ENCODE peak calls at places on chromosomes 12 and 14, in five cellular contexts. N is CD8-positive, alpha-beta memory T cell; W is ovary; U is psoas muscle; M is body of pancreas. G is an unnamed sample. For H3K4me1, the result is how much of the 10 kb centered on the place peaks cover.

GRCh38 chr12:100553851-100554404 is 19.6 kb upstream of the GAS2L3 start:
- DNase-seq in U (no peak), N (no peak), W (peak), M (no peak), G (no peak)

GRCh38 chr14:104473244-104473565 is 106.4 kb upstream of the C14orf180 start:
- DNase-seq in M (no peak), U (no peak), N (no peak), W (no peak), G (no peak)

GRCh38 chr12:75781532-75782046 is 250.0 kb downstream of the PHLDA1 start:
- DNase-seq in W (no peak), U (no peak), M (no peak), N (no peak), G (no peak)

GRCh38 chr12:101670007-101670671 is 27.3 kb upstream of the CHPT1 start:
- DNase-seq in W (no peak), M (peak), U (peak), N (peak), G (no peak)

GRCh38 chr12:12398026-12398859 is 41.4 kb downstream of the BORCS5 start:
- DNase-seq in N (no peak), M (peak), W (peak), U (peak), G (peak)

GRCh38 chr12:120115692-120116442 is 686 bp downstream of the RAB35 start:
- DNase-seq in U (no peak), W (peak), N (no peak), M (peak), G (no peak)

GRCh38 chr12:26182377-26182776 is 13.0 kb upstream of the SSPN start:
- DNase-seq in M (no peak), N (no peak), W (no peak), U (no peak), G (no peak)

GRCh38 chr12:90174198-90174510 is 465.5 kb upstream of the ATP2B1 start:
- DNase-seq in W (no peak), U (no peak), M (no peak), N (no peak), G (no peak)

GRCh38 chr12:91274886-91275285 is 92.3 kb upstream of the DCN start:
- DNase-seq in N (no peak), M (no peak), W (no peak), U (no peak), G (no peak)

GRCh38 chr14:53538316-53538851 is 385.3 kb upstream of the DDHD1 start:
- DNase-seq in U (no peak), W (no peak), N (no peak), M (no peak), G (no peak)

GRCh38 chr12:94263905-94264655 is 115.7 kb downstream of the PLXNC1 start:
- DNase-seq in M (no peak), N (no peak), W (no peak), U (no peak), G (no peak)

GRCh38 chr12:32125455-32126084 is 18.9 kb downstream of the BICD1 start:
- DNase-seq in U (no peak), M (no peak), W (no peak), N (no peak), G (no peak)

GRCh38 chr12:48980953-48981756 is 3.0 kb downstream of the WNT1 start:
- DNase-seq in M (no peak), W (no peak), U (no peak), N (peak), G (no peak)

GRCh38 chr12:70692681-70693288 is 55.6 kb upstream of the PTPRB start:
- DNase-seq in M (no peak), N (no peak), W (no peak), U (no peak), G (no peak)

GRCh38 chr12:14972816-14973215 is at the start of gene PDE6H:
- DNase-seq in W (no peak), U (no peak), N (no peak), M (no peak), G (no peak)

GRCh38 chr12:113413488-113413939 is 8.7 kb upstream of the SDSL start:
- DNase-seq in M (no peak), W (no peak), U (no peak), N (no peak), G (no peak)

GRCh38 chr14:104393199-104393897 is 186.2 kb upstream of the C14orf180 start:
- DNase-seq in N (peak), W (no peak), M (no peak), U (no peak), G (peak)

GRCh38 chr14:64788706-64789105 is 84.5 kb downstream of the PLEKHG3 start:
- DNase-seq in N (no peak), M (no peak), U (no peak), W (no peak), G (no peak)

GRCh38 chr12:47139010-47139681 is 59.4 kb upstream of the AMIGO2 start:
- DNase-seq in W (no peak), M (no peak), N (no peak), U (no peak), G (no peak)

GRCh38 chr14:97446087-97446486 is 648.9 kb downstream of the VRK1 start:
- DNase-seq in N (no peak), U (no peak), W (no peak), M (no peak), G (no peak)

GRCh38 chr12:31620311-31620710 is 29.4 kb upstream of the DENND5B start:
- DNase-seq in U (no peak), W (no peak), M (no peak), N (no peak), G (no peak)

GRCh38 chr12:95118788-95119179 is 45.4 kb upstream of the NR2C1 start:
- DNase-seq in U (no peak), N (no peak), M (no peak), W (no peak), G (no peak)

GRCh38 chr14:23227566-23227965 is 10.2 kb upstream of the RNF212B start:
- DNase-seq in M (no peak), W (no peak), N (no peak), U (no peak), G (no peak)

GRCh38 chr14:72714871-72715214 is 179.1 kb downstream of the DPF3 start:
- DNase-seq in W (no peak), N (no peak), U (peak), M (no peak), G (peak)

GRCh38 chr12:58917699-58918334 is 2.5 kb downstream of the LRIG3 start:
- DNase-seq in N (no peak), M (no peak), W (no peak), U (no peak), G (no peak)

GRCh38 chr14:22882529-22883190 is 362 bp upstream of the REM2 start:
- DNase-seq in W (peak), N (peak), M (peak), U (no peak), G (no peak)

DNA sequence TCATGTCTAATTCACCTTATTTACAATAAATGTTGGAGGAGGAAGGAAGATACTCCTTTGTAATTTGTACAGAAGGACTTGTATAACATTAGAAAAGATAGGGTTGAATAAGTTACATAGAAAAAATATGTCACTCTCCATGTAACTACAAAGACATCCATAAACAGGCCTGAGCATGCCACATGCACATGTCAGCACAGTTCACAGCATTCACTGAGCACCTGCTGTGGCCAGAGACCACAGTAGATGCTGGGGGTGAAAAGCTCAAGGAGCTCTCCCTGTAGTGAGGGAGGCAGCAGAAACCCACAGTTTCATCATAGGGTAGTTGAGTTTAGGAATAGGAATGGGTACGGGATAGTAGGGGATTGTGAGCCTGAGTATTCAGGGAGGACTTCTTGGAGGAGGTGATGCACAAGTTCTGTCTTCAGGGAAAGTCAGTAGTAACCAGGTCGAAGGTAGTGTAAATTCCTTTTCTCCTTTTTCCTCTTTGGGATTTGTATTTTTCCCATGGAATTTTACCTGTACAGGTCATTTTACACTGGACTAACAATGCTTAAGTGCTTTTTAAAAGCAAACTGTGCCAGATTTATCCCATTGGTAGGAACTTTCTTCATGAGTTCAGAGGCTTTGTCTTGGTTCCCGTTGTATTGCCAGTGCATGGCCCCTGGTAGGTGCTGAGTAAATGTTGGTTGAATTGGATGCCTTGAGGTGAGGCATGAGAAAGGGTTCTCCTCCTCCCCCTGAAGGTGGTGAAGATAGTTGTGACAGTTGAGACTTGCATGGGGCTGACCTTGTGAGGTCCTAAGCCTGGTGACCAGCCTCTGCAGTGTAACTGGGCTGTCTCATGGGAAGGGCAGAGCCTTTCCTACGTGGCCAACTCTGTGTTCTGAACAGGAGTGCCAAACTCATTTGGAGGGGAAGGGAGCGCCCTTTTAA is 20.2 kb downstream of the PRKCH start:
- DNase-seq in M (no peak), N (peak), W (no peak), U (no peak), G (no peak)
- H3K27ac ChIP-seq in M (no peak), N (peak), W (no peak), U (no peak), G (peak)

DNA sequence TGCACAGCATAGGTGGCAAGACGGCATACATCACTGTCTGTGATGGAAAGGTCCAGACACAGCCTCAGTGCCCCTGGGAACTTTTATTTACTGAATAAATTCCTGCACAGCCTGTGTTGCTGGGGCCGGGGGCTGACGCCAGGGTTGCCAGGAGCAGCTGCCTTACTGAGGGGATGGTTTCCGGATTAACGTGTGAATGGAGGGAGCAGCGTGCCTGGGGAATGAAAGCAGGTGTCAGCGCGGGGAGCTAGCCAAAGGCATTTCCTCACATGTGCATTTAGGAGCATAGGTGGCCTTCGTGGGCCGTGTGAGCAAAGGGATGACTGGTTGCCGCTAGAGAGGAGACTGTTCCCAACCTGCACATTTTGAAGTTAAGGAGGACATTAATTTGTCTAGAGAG is 41.6 kb downstream of the SFSWAP start:
- DNase-seq in M (no peak), N (no peak), W (no peak), U (no peak), G (no peak)
- H3K4me1 ChIP-seq in M (under half), N (under half), W (under half), U (under half), G (under half)

GRCh38 chr12:6980075-6980474 is 9.4 kb downstream of the EMG1 start:
- DNase-seq in W (no peak), N (no peak), M (no peak), U (no peak), G (no peak)
- H3K27ac ChIP-seq in W (no peak), N (no peak), M (no peak), U (no peak), G (peak)

GRCh38 chr12:118374126-118374725 is 1.5 kb upstream of the TAOK3 start:
- DNase-seq in W (no peak), U (no peak), N (no peak), M (no peak), G (no peak)
- H3K4me1 ChIP-seq in W (under half), U (under half), N (under half), M (under half), G (under half)

DNA sequence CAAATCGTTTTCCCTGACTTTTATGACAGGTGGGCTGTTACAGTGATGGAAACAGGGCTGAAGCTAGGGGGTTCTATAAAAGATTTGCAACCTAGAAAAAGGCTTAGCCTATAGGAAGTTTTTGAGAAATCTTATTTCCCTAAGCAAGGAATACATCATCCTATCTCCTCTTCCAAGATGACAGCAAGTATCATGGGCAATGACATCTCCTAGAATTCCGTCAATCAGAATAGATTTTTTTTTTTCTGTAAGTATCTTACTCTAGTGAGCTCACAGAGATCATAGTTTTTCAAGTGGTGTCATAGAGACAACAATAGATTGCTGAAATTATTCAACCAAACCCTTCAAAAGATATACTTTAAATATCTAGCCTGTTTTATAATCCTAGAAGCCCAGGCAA is 108.8 kb downstream of the MYF5 start:
- DNase-seq in W (no peak), M (no peak), N (no peak), U (no peak), G (no peak)
- H3K27ac ChIP-seq in W (no peak), M (no peak), N (no peak), U (no peak), G (no peak)

GRCh38 chr12:132500137-132500855 is 10.3 kb downstream of the FBRSL1 start:
- DNase-seq in U (no peak), W (no peak), M (no peak), N (no peak), G (no peak)
- H3K4me1 ChIP-seq in U (half or more), W (under half), M (half or more), N (half or more), G (half or more)

DNA sequence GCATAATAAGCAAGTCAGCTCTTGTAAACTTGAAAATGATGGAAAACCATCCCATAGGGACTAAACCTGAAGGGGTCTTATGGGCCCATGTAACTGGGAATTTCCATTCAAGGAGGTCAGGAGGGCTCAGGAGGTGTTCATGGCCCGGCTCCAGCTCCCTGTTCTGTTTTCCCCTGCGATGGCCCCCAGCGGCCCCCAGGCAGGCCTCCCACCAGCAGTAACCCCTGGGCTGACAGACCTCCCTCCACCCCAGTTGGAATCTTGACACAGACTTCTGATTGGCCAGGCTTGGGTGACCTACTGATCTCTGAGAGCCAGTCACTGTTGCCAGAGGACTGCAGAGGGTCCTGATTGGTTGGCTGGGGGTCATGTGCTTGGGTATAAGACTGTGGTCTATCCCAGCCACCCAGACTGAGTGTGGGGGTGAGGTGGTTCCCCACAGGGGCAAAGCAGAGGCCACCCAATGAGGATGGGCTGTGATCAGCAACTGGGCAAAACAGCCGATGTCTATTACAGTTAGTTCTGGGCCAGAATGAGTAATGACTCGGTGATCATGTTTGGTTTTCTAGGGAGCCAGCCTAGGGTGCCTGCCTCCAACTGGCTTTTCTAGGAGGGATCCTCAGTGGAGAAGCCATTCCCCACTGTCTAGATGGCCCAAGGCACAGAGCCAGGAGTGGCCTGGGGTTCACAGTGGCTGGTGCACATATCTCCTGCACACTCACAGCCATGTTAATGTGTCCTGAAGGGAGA is 27.0 kb downstream of the RHOF start:
- DNase-seq in W (no peak), N (no peak), M (no peak), U (no peak), G (no peak)
- H3K27ac ChIP-seq in W (no peak), N (no peak), M (no peak), U (peak), G (peak)

GRCh38 chr12:111084172-111084571 is 163.8 kb upstream of the MYL2 start:
- DNase-seq in U (no peak), M (no peak), W (no peak), N (no peak), G (no peak)
- H3K4me1 ChIP-seq in U (under half), M (under half), W (under half), N (under half), G (under half)